ENCODE peak calls at places on chromosomes 11 and 22, in six cellular contexts. A is IMR-90, U is ovary, V is psoas muscle, F is A549, S is uterus. J is an unnamed sample.
A peak's percentile ranks its signal among the peaks of the same experiment; 100 is the strongest.

GRCh38 chr22:40348025-40348658 is 1.8 kb downstream of the ADSL start:
- DNase-seq in F (peak; percentile 57), A (peak; percentile 62), U (peak; percentile 49), V (peak; percentile 71), S (no peak), J (no peak)

GRCh38 chr22:49935561-49935960 is 17.1 kb downstream of the CRELD2 start:
- DNase-seq in F (no peak), S (no peak), U (no peak), A (no peak), V (no peak), J (no peak)

GRCh38 chr22:31055322-31056159 is 25.6 kb upstream of the SMTN start:
- DNase-seq in A (peak; percentile 99), S (peak; percentile 93), V (peak; percentile 93), U (peak; percentile 92), F (peak; percentile 98), J (peak; percentile 79)

GRCh38 chr11:125513705-125514265 is 17.7 kb upstream of the FEZ1 start:
- DNase-seq in S (no peak), A (no peak), F (no peak), U (no peak), V (no peak), J (no peak)

GRCh38 chr11:134656861-134657540 is 245.0 kb upstream of the B3GAT1 start:
- DNase-seq in S (no peak), F (no peak), V (no peak), A (no peak), U (no peak), J (peak; percentile 1)

GRCh38 chr11:73481626-73482025 is 105.4 kb downstream of the RELT start:
- DNase-seq in S (no peak), F (no peak), V (no peak), A (no peak), U (no peak), J (no peak)

GRCh38 chr11:36253238-36253637 is 36.0 kb downstream of the COMMD9 start:
- DNase-seq in U (no peak), S (no peak), A (no peak), V (no peak), F (no peak), J (no peak)

GRCh38 chr11:120305286-120305685 is 19.8 kb upstream of the TLCD5 start:
- DNase-seq in A (no peak), V (no peak), S (no peak), F (no peak), U (no peak), J (no peak)

GRCh38 chr11:69064394-69064957 is 15.7 kb downstream of the TPCN2 start:
- DNase-seq in V (no peak), U (no peak), S (no peak), F (no peak), A (no peak), J (peak; percentile 8)

GRCh38 chr11:134544095-134544815 is 132.2 kb upstream of the B3GAT1 start:
- DNase-seq in U (no peak), V (no peak), F (no peak), A (no peak), S (no peak), J (no peak)

GRCh38 chr22:33401291-33401690 is 343.1 kb upstream of the SYN3 start:
- DNase-seq in U (no peak), A (peak; percentile 75), S (no peak), V (no peak), F (peak; percentile 10), J (no peak)

GRCh38 chr11:60130496-60130895 is 42.0 kb downstream of the MS4A2 start:
- DNase-seq in F (peak; percentile 42), U (no peak), A (no peak), S (no peak), V (no peak), J (no peak)

GRCh38 chr11:57311109-57311936 is 13.4 kb downstream of the TNKS1BP1 start:
- DNase-seq in A (peak; percentile 97), V (peak; percentile 99), U (peak; percentile 94), S (peak; percentile 98), F (peak; percentile 92), J (peak; percentile 90)
- H3K4me1 ChIP-seq in A (peaks cover 50% of the 10 kb centered on the region), V (peaks cover 61% of the 10 kb centered on the region), U (peaks cover 27% of the 10 kb centered on the region), S (peaks cover 13% of the 10 kb centered on the region), F (peaks cover 48% of the 10 kb centered on the region), J (peaks cover 96% of the 10 kb centered on the region)

GRCh38 chr22:37571258-37571991 is 8.5 kb downstream of the LGALS2 start:
- DNase-seq in F (peak; percentile 57), S (no peak), A (peak; percentile 26), V (no peak), U (no peak), J (no peak)
- TF ChIP-seq CTCF in F (no peak), S (no peak), A (peak; percentile 16), V (no peak), U (no peak), J (no peak)

DNA sequence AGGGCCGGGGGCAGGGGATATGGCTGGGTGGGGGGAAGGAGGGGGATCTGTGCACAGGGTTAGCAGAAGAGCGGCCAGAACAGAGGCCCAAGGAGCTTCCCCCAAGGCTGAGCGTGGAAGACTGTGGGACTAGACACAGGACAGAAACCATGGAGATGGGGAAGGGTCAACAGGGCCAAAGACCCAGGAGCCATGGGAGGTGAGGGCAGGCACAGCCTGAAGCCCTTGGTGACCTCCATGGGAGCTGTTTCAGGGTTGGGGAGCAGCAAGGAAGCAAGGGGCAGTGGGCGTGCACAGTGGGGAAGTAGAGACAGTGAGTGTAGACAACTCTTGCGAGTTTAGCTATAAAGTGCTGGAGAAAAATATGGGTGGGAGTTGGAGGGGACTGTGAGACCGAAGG is 56.6 kb downstream of the WNT11 start:
- DNase-seq in U (no peak), S (no peak), F (no peak), A (no peak), V (no peak), J (no peak)
- H3K4me1 ChIP-seq in U (peaks cover 2% of the 10 kb centered on the region), S (no peaks in the 10 kb centered on the region), F (peaks cover 6% of the 10 kb centered on the region), A (no peaks in the 10 kb centered on the region), V (peaks cover 8% of the 10 kb centered on the region), J (peaks cover 19% of the 10 kb centered on the region)

DNA sequence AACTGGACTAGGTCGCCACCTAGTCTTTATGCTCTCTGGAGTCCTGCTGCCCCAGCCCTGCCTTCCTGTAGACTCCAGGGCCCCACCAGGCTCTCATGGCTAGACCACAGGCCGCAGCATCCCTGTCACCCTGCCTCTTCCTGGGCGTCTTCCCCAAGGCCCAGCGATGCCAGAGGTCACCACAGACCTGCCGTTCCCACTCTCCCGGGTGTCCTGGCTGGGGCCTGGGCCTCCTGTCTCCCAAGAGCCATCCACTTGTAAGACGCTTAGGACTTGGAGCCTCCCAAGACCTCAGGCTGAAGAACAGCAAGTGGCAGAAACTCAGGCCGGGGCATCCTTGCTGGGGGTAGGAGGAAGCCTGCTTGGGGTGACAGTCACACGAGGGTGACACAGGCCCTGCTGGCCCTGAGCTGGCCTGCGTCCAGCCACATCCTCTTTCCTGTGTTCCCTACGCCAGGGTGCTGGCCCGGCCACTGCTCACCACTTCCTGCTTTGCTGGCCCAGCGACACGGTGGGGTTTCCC is 2.0 kb upstream of the TCIRG1 start:
- DNase-seq in V (peak; percentile 84), U (no peak), A (no peak), S (no peak), F (no peak), J (peak; percentile 68)
- TF ChIP-seq CTCF in V (no peak), U (no peak), A (no peak), S (no peak), F (no peak), J (no peak)

GRCh38 chr22:36417281-36417686 is 29.5 kb upstream of the MYH9 start:
- DNase-seq in A (peak; percentile 73), V (no peak), F (no peak), S (no peak), U (no peak), J (no peak)
- H3K4me1 ChIP-seq in A (peaks cover 21% of the 10 kb centered on the region), V (no peaks in the 10 kb centered on the region), F (peaks cover 12% of the 10 kb centered on the region), S (no peaks in the 10 kb centered on the region), U (peaks cover 5% of the 10 kb centered on the region), J (peaks cover 22% of the 10 kb centered on the region)

DNA sequence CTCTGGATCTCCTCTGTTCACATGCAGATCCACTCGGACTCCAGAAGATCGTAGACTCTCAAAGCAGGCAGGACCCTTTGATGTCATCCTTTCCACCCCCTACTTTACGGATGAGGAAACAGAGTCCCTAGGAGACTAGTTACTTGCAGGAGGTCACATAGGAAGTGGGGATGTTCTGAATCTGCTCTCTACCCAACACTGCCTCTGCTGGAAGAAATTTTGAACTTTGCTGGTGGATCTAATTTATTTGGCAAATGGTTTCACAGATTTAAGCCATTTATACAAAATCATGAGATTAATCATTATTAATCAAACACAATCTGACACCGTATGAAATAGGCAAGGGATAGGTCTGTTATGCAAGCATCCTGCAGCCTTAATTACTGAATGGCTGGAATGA is 55.0 kb upstream of the USP47 start:
- DNase-seq in A (peak; percentile 40), V (no peak), S (no peak), U (no peak), F (peak; percentile 47), J (no peak)
- TF ChIP-seq CTCF in A (peak; percentile 71), V (peak; percentile 50), S (peak; percentile 50), U (no peak), F (peak; percentile 54), J (peak; percentile 41)